ENCODE peak calls at places on chromosome 2, in six cellular contexts. R, Y, O, Z, U and C are unnamed samples.
A peak's percentile ranks its signal among the peaks of the same experiment; 100 is the strongest.

GRCh38 chr2:129460643-129461198 is 518.7 kb upstream of the RAB6C start:
- DNase-seq in R (no peak), Z (no peak), O (no peak), U (no peak), Y (no peak), C (no peak)

GRCh38 chr2:16393483-16394071 is 272.1 kb downstream of the CYRIA start:
- DNase-seq in Y (no peak), R (no peak), O (no peak), U (no peak), Z (peak; percentile 27), C (no peak)

GRCh38 chr2:104854507-104855173 is 725 bp downstream of the POU3F3 start:
- DNase-seq in Z (peak; percentile 53), U (peak; percentile 25), R (peak; percentile 4), Y (no peak), O (no peak), C (peak; percentile 23)

GRCh38 chr2:167198009-167198408 is 309.7 kb downstream of the XIRP2 start:
- DNase-seq in R (no peak), Y (no peak), Z (no peak), O (no peak), U (no peak), C (no peak)

GRCh38 chr2:60365556-60365955 is 187.9 kb downstream of the BCL11A start:
- DNase-seq in R (no peak), O (no peak), U (peak; percentile 53), Y (no peak), Z (no peak), C (peak; percentile 47)

GRCh38 chr2:164620873-164621760 is at the start of gene GRB14:
- DNase-seq in U (peak; percentile 89), O (no peak), Z (peak; percentile 72), R (no peak), Y (peak; percentile 99), C (no peak)

GRCh38 chr2:71613953-71614925 is 160.9 kb downstream of the DYSF start:
- DNase-seq in Y (no peak), R (no peak), Z (no peak), O (no peak), U (no peak), C (no peak)

GRCh38 chr2:219687882-219688559 is 60.6 kb downstream of the SLC4A3 start:
- DNase-seq in R (peak; percentile 27), U (peak; percentile 54), Y (no peak), Z (no peak), O (no peak), C (no peak)

GRCh38 chr2:110678457-110679336 is 834 bp upstream of the BUB1 start:
- DNase-seq in R (peak; percentile 56), Z (peak; percentile 46), O (no peak), U (peak; percentile 46), Y (peak; percentile 21), C (peak; percentile 28)

GRCh38 chr2:8491296-8492048 is 190.4 kb upstream of the ID2 start:
- DNase-seq in Y (no peak), O (no peak), Z (no peak), R (no peak), U (no peak), C (no peak)

GRCh38 chr2:88517759-88518201 is 65.3 kb upstream of the FOXI3 start:
- DNase-seq in R (no peak), O (no peak), Y (no peak), Z (peak; percentile 91), U (peak; percentile 59), C (peak; percentile 10)

GRCh38 chr2:43507137-43507536 is 88.7 kb downstream of the THADA start:
- DNase-seq in Z (no peak), R (no peak), Y (no peak), O (no peak), U (no peak), C (no peak)

GRCh38 chr2:190875881-190876280 is 4.7 kb upstream of the GLS start:
- DNase-seq in R (no peak), O (no peak), Z (no peak), U (no peak), Y (no peak), C (no peak)

GRCh38 chr2:130372055-130372832 is 16.4 kb downstream of the PTPN18 start:
- DNase-seq in O (peak; percentile 42), R (peak; percentile 89), Y (peak; percentile 91), Z (peak; percentile 95), U (peak; percentile 90), C (peak; percentile 91)

GRCh38 chr2:151268085-151268484 is 6.4 kb upstream of the RBM43 start:
- DNase-seq in R (no peak), O (no peak), Z (no peak), U (no peak), Y (no peak), C (no peak)

GRCh38 chr2:190717764-190718651 is 69.1 kb downstream of the NAB1 start:
- DNase-seq in U (no peak), Z (no peak), O (no peak), Y (no peak), R (no peak), C (peak; percentile 55)

GRCh38 chr2:238557855-238558435 is 131.2 kb downstream of the ASB1 start:
- DNase-seq in Z (no peak), Y (no peak), O (no peak), U (no peak), R (no peak), C (no peak)

GRCh38 chr2:27708666-27709065 is 45.0 kb downstream of the SLC4A1AP start:
- DNase-seq in R (no peak), Y (no peak), U (no peak), O (no peak), Z (no peak), C (no peak)
- H3K4me1 ChIP-seq in R (no peaks in the 10 kb centered on the region), Y (peaks cover 19% of the 10 kb centered on the region), U (peaks cover 5% of the 10 kb centered on the region), O (no peaks in the 10 kb centered on the region), Z (no peaks in the 10 kb centered on the region), C (peaks cover 33% of the 10 kb centered on the region)

DNA sequence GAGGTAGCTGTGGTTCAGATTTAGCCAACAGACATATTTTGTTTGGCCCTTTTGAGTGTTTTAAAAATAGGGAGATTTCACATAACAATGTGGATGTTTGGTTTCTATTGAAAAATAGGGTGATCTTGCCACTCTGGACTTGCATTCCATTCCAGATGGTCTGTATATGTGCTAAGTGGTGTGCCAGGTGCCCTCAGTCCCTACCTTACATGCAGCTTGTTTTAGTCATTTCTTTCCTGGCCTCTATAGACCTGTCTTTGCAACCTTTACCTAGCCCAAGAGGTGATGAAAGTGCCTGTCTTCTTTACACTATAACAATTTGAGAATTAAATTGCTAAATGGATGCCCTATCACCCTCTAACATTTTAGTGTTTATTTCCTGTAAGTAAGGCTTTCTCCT is 11.1 kb downstream of the EML4 start:
- DNase-seq in U (no peak), Y (no peak), R (no peak), Z (no peak), O (no peak), C (no peak)
- H3K4me3 ChIP-seq in U (no peak overlapping the region), Y (no peak overlapping the region), R (no peak overlapping the region), Z (no peak overlapping the region), O (no peak overlapping the region), C (no peak overlapping the region)

GRCh38 chr2:157264099-157264498 is 6.6 kb downstream of the GALNT5 start:
- DNase-seq in Z (no peak), U (no peak), Y (no peak), R (no peak), O (no peak), C (no peak)
- H3K27ac ChIP-seq in Z (no peak overlapping the region), U (no peak overlapping the region), Y (no peak overlapping the region), R (no peak overlapping the region), O (no peak overlapping the region), C (no peak overlapping the region)

DNA sequence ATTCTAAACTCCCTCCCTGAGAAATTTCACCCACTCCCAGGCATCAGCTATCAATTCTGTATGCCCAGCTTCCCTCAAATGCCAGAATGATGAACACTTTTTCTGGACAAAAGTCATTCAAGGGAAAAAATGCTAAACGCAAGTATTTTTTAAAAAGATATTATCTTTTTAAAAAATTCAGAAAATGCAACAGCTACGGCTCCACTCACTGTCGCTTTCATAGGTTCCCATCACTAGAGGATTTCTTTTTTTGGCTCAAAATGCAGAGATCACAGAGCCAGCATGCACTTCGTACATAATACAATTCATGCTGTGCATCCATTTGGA is 5.1 kb downstream of the CAPG start:
- DNase-seq in R (no peak), O (no peak), U (no peak), Y (no peak), Z (no peak), C (no peak)
- H3K4me1 ChIP-seq in R (peaks cover 20% of the 10 kb centered on the region), O (peaks cover 26% of the 10 kb centered on the region), U (peaks cover 25% of the 10 kb centered on the region), Y (peaks cover 72% of the 10 kb centered on the region), Z (peaks cover 2% of the 10 kb centered on the region), C (peaks cover 4% of the 10 kb centered on the region)

GRCh38 chr2:161063946-161064306 is 96.3 kb upstream of the TANK start:
- DNase-seq in Z (no peak), R (no peak), Y (no peak), O (no peak), U (no peak), C (no peak)

GRCh38 chr2:161059388-161059787 is 100.8 kb upstream of the TANK start:
- DNase-seq in O (no peak), Y (no peak), R (no peak), U (no peak), Z (no peak), C (no peak)

GRCh38 chr2:161063074-161063945 is 96.9 kb upstream of the TANK start:
- DNase-seq in O (no peak), R (peak; percentile 65), Y (peak; percentile 80), U (peak; percentile 92), Z (peak; percentile 85), C (peak; percentile 88)

DNA sequence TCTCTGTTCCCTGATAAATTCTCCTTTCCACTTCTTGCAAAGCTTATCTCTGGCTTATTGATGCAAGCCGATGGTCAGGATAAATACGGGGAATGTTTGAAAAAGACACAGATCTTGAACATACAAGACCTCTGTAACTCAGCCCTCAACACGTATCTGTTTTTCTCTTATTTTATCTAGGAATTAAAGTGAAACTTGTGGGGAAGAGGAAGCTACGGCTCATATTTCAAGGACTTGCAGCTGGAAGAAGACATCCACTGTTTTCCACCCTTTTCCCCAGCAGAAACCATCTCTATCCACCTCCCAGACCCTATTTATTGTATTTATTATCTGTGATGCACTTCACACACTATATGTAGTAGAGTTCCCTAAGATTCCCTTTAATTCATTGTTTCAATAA is 98.4 kb upstream of the TANK start:
- DNase-seq in R (no peak), U (no peak), Z (no peak), O (no peak), Y (no peak), C (no peak)
- H3K4me3 ChIP-seq in R (no peak overlapping the region), U (no peak overlapping the region), Z (no peak overlapping the region), O (no peak overlapping the region), Y (no peak overlapping the region), C (no peak overlapping the region)

GRCh38 chr2:158380786-158381185 is 75.8 kb downstream of the CCDC148 start:
- DNase-seq in O (no peak), U (no peak), R (no peak), Y (no peak), Z (no peak), C (no peak)
- H3K27ac ChIP-seq in O (no peak overlapping the region), U (no peak overlapping the region), R (no peak overlapping the region), Y (no peak overlapping the region), Z (no peak overlapping the region), C (no peak overlapping the region)

GRCh38 chr2:11342561-11343343 is 1.7 kb downstream of the ROCK2 start:
- DNase-seq in O (no peak), Z (peak; percentile 44), Y (peak; percentile 14), U (no peak), R (peak; percentile 13), C (peak; percentile 30)

GRCh38 chr2:11343344-11343625 is 1.2 kb downstream of the ROCK2 start:
- DNase-seq in Z (no peak), R (no peak), U (no peak), O (no peak), Y (no peak), C (no peak)

GRCh38 chr2:11344956-11345671 is 678 bp upstream of the ROCK2 start:
- DNase-seq in R (peak; percentile 13), Z (peak; percentile 74), U (peak; percentile 75), Y (peak; percentile 36), O (no peak), C (peak; percentile 79)

GRCh38 chr2:11344342-11344955 is at the start of gene ROCK2:
- DNase-seq in O (peak; percentile 46), U (peak; percentile 91), Z (peak; percentile 94), R (peak; percentile 81), Y (peak; percentile 84), C (peak; percentile 93)

GRCh38 chr2:11343626-11344341 is 652 bp downstream of the ROCK2 start:
- DNase-seq in Y (peak; percentile 54), Z (peak; percentile 74), U (peak; percentile 70), O (peak; percentile 1), R (peak; percentile 62), C (peak; percentile 52)
- H3K4me1 ChIP-seq in Y (peaks cover 30% of the 10 kb centered on the region), Z (peaks cover 28% of the 10 kb centered on the region), U (peaks cover 35% of the 10 kb centered on the region), O (peaks cover 15% of the 10 kb centered on the region), R (peaks cover 31% of the 10 kb centered on the region), C (peaks cover 5% of the 10 kb centered on the region)